ENCODE peak calls at places on chromosomes 2 and 18, in ten cellular contexts. F, C, S, H, E, A, Q, K, B and P are unnamed samples. For H3K9me3, the result is how much of the 10 kb centered on the place peaks cover.

GRCh38 chr2:162244559-162245031 is 1.4 kb upstream of the FAP start:
- DNase-seq in Q (no peak), A (no peak), H (no peak), B (peak), E (peak), F (peak), K (no peak), C (no peak), S (no peak), P (peak)

GRCh38 chr18:25279556-25279955 is 72.4 kb downstream of the ZNF521 start:
- DNase-seq in C (no peak), E (no peak), B (no peak), F (no peak), A (no peak), H (no peak), K (no peak), S (no peak), Q (no peak), P (no peak)

GRCh38 chr2:109348190-109348589 is 219.2 kb downstream of the SH3RF3 start:
- DNase-seq in A (no peak), S (no peak), F (no peak), E (no peak), B (no peak), Q (no peak), C (no peak), H (no peak), K (no peak), P (no peak)

GRCh38 chr2:96760986-96761832 is 507 bp downstream of the CNNM4 start:
- DNase-seq in S (no peak), H (no peak), Q (peak), E (peak), B (peak), A (no peak), K (no peak), F (peak), C (peak), P (peak)

GRCh38 chr2:26648516-26648915 is 7.3 kb upstream of the CIB4 start:
- DNase-seq in A (no peak), C (peak), H (no peak), K (no peak), E (no peak), S (no peak), Q (no peak), F (no peak), B (no peak), P (no peak)

GRCh38 chr2:237471457-237472186 is 15.4 kb upstream of the MLPH start:
- DNase-seq in K (no peak), C (no peak), A (peak), H (no peak), B (peak), E (no peak), F (peak), S (peak), Q (peak), P (no peak)

GRCh38 chr2:160043265-160043664 is 19.1 kb downstream of the PLA2R1 start:
- DNase-seq in F (no peak), K (no peak), Q (no peak), E (no peak), B (no peak), H (no peak), A (no peak), S (no peak), C (no peak), P (no peak)

GRCh38 chr2:101113441-101114267 is 37.5 kb downstream of the TBC1D8 start:
- DNase-seq in S (no peak), E (no peak), H (no peak), B (no peak), A (peak), F (no peak), Q (no peak), K (no peak), C (no peak), P (no peak)

GRCh38 chr2:105404736-105405135 is 5.9 kb upstream of the FHL2 start:
- DNase-seq in E (no peak), C (no peak), S (no peak), K (no peak), A (no peak), H (no peak), B (no peak), F (no peak), Q (no peak), P (no peak)

GRCh38 chr2:27320958-27321543 is 1.8 kb downstream of the MPV17 start:
- DNase-seq in C (no peak), A (peak), E (peak), F (peak), B (peak), S (no peak), H (no peak), Q (no peak), K (peak), P (peak)

GRCh38 chr2:40725040-40725439 is 273.1 kb upstream of the SLC8A1 start:
- DNase-seq in C (no peak), S (no peak), A (no peak), B (peak), K (no peak), F (peak), H (no peak), E (no peak), Q (no peak), P (no peak)

GRCh38 chr2:149221898-149222297 is 108.5 kb upstream of the LYPD6 start:
- DNase-seq in A (no peak), Q (no peak), E (no peak), B (no peak), S (no peak), F (no peak), K (no peak), C (no peak), H (no peak), P (no peak)

GRCh38 chr18:70454705-70455322 is 166.0 kb downstream of the SOCS6 start:
- DNase-seq in K (peak), E (no peak), F (no peak), C (no peak), B (no peak), Q (peak), A (peak), S (no peak), H (peak), P (no peak)

GRCh38 chr2:100018794-100019193 is 123.6 kb downstream of the AFF3 start:
- DNase-seq in H (no peak), Q (no peak), F (no peak), E (no peak), A (no peak), C (no peak), K (peak), S (no peak), B (no peak), P (no peak)

GRCh38 chr18:48844271-48844670 is 106.5 kb downstream of the SMAD7 start:
- DNase-seq in F (no peak), E (peak), C (peak), S (no peak), B (no peak), K (no peak), Q (no peak), A (no peak), H (no peak), P (peak)

GRCh38 chr2:212667751-212668316 is 129.2 kb upstream of the ERBB4 start:
- DNase-seq in S (no peak), Q (no peak), H (no peak), B (no peak), F (no peak), A (no peak), E (no peak), K (no peak), C (no peak), P (no peak)

GRCh38 chr2:105432749-105433148 is 33.9 kb upstream of the FHL2 start:
- DNase-seq in E (no peak), C (no peak), S (no peak), B (no peak), Q (no peak), H (no peak), A (no peak), F (no peak), K (no peak), P (no peak)

GRCh38 chr2:215652432-215652831 is 216.6 kb upstream of the FN1 start:
- DNase-seq in A (no peak), S (no peak), K (peak), H (no peak), B (peak), E (no peak), C (no peak), Q (no peak), F (no peak), P (no peak)

GRCh38 chr2:55056024-55056521 is 5.8 kb upstream of the RTN4 start:
- DNase-seq in Q (no peak), F (no peak), B (no peak), C (no peak), A (peak), S (no peak), E (no peak), H (no peak), K (no peak), P (no peak)

GRCh38 chr2:68238955-68239822 is 13.1 kb downstream of the PPP3R1 start:
- DNase-seq in H (no peak), A (no peak), K (no peak), F (no peak), B (no peak), E (no peak), S (no peak), C (no peak), Q (no peak), P (no peak)

GRCh38 chr2:8595428-8595805 is 86.4 kb upstream of the ID2 start:
- DNase-seq in F (no peak), E (no peak), K (no peak), S (no peak), Q (no peak), H (no peak), A (no peak), C (no peak), B (no peak), P (no peak)

GRCh38 chr2:113138428-113139322 is 11.3 kb downstream of the IL1RN start:
- DNase-seq in B (no peak), E (no peak), S (peak), A (peak), Q (peak), C (no peak), K (peak), F (no peak), H (peak), P (peak)

GRCh38 chr2:121777699-121778058 is 22.2 kb downstream of the TSN start:
- DNase-seq in F (no peak), C (no peak), A (no peak), E (no peak), Q (no peak), S (no peak), H (no peak), K (peak), B (no peak), P (no peak)

GRCh38 chr18:8397034-8397433 is 212.2 kb upstream of the RAB12 start:
- DNase-seq in K (no peak), A (no peak), H (no peak), S (no peak), B (no peak), F (no peak), Q (no peak), E (no peak), C (no peak), P (no peak)

GRCh38 chr18:26549486-26550435 is 1.4 kb upstream of the KCTD1 start:
- DNase-seq in C (peak), A (peak), K (no peak), H (no peak), F (peak), B (peak), S (no peak), E (peak), Q (no peak), P (peak)

GRCh38 chr2:134035605-134036370 is 218.1 kb upstream of the MGAT5 start:
- DNase-seq in F (no peak), A (no peak), H (no peak), K (no peak), C (no peak), Q (no peak), S (no peak), E (no peak), B (no peak), P (no peak)

GRCh38 chr2:169415233-169415748 is 53.0 kb upstream of the LRP2 start:
- DNase-seq in C (no peak), F (no peak), A (no peak), K (no peak), S (no peak), E (no peak), H (no peak), Q (no peak), B (no peak), P (no peak)

GRCh38 chr18:53799134-53799533 is 425.3 kb downstream of the MBD2 start:
- DNase-seq in E (no peak), K (no peak), H (no peak), S (no peak), B (no peak), C (no peak), F (no peak), A (no peak), Q (no peak), P (no peak)

GRCh38 chr2:106523980-106524665 is 37.0 kb downstream of the CD8B2 start:
- DNase-seq in E (no peak), H (no peak), F (no peak), S (no peak), Q (no peak), A (no peak), K (no peak), B (no peak), C (no peak), P (no peak)

GRCh38 chr2:28326873-28327495 is 65.7 kb upstream of the FOSL2 start:
- DNase-seq in Q (no peak), A (no peak), E (no peak), C (no peak), K (no peak), B (peak), H (no peak), S (no peak), F (no peak), P (no peak)

GRCh38 chr2:126850951-126851350 is 47.7 kb upstream of the TEX51 start:
- DNase-seq in E (no peak), F (no peak), K (no peak), S (no peak), H (no peak), C (no peak), A (no peak), Q (no peak), B (no peak), P (no peak)

GRCh38 chr2:129708221-129708967 is 271.1 kb upstream of the RAB6C start:
- DNase-seq in S (no peak), B (no peak), K (no peak), Q (no peak), F (no peak), H (no peak), C (no peak), A (no peak), E (no peak), P (no peak)

GRCh38 chr2:239599299-239599698 is 198.5 kb upstream of the HDAC4 start:
- DNase-seq in B (peak), K (no peak), A (no peak), F (no peak), S (no peak), E (peak), H (no peak), Q (no peak), C (peak), P (no peak)

GRCh38 chr2:64808092-64808491 is 154.4 kb upstream of the SERTAD2 start:
- DNase-seq in F (no peak), Q (no peak), C (no peak), B (no peak), A (no peak), S (no peak), E (no peak), K (no peak), H (no peak), P (no peak)

GRCh38 chr2:8049851-8050571 is 631.8 kb upstream of the ID2 start:
- DNase-seq in F (no peak), C (no peak), S (no peak), E (no peak), B (no peak), A (no peak), K (no peak), Q (no peak), H (no peak), P (no peak)

GRCh38 chr2:197286805-197287595 is 23.6 kb downstream of the ANKRD44 start:
- DNase-seq in Q (peak), H (peak), B (peak), E (peak), F (peak), C (no peak), S (peak), A (peak), K (peak), P (no peak)

GRCh38 chr2:215904101-215904500 is 109.2 kb downstream of the MREG start:
- DNase-seq in Q (no peak), F (no peak), A (no peak), B (no peak), K (no peak), E (no peak), S (no peak), H (no peak), C (no peak), P (no peak)

GRCh38 chr2:71943238-71944182 is 204.2 kb downstream of the CYP26B1 start:
- DNase-seq in A (no peak), K (no peak), H (no peak), F (peak), Q (no peak), S (peak), C (peak), B (no peak), E (no peak), P (no peak)

DNA sequence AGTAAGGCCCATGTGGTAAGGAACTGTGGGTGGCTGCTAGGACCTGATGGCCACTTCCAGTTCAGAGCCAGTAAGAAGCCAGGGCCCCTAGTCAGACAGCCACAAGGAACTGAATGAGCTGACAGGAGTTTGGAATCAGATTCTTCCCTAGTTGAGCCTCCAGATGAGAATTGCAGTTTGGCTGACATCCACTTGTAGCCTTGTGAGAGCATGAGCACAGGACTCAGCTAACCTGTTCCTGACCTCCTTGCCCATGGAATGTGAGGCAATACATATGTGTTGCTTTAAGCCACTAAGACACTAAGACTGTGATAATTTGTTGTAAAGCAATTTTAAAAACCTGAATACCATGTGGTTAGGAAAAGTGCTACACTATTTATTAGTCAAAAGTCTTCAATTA is 1.1 kb upstream of the WDR7 start:
- DNase-seq in S (no peak), B (no peak), K (no peak), E (no peak), A (no peak), C (no peak), Q (no peak), H (no peak), F (no peak), P (no peak)
- H3K4me3 ChIP-seq in S (no peak), B (no peak), K (no peak), E (no peak), A (no peak), C (no peak), Q (no peak), H (no peak), F (no peak), P (no peak)

DNA sequence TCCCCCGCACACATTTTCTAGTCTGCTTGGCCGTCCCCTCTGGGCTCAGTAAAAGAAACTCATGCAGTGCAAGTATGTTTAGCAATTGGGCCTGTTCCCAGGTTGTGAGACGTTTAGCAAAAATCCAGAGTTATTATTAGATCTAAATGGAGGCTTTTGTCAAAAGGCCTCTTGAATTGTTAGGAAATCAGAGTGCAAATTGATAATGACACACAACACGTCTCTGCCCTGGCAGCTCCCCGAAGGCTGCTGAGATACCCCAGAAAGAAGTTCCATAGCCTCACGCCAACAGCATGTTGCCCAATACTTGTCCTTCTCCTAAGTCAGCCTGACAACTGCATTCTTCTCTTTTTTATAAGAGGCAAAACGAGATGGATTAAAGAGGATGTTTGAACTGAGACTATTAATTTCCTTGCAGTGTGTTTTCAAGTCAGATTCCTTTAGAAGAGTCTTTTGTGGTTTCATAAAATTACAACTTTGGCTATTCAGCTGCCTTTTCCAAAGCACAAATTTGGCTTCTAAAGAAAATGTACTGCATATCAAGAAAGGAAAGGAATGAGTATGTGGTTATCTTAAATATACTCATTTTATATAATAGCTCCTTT is 202.2 kb downstream of the TRIB2 start:
- DNase-seq in K (peak), S (no peak), B (peak), C (no peak), E (peak), H (no peak), A (no peak), F (peak), Q (no peak), P (no peak)
- H3K27ac ChIP-seq in K (peak), S (no peak), B (peak), C (peak), E (peak), H (no peak), A (no peak), F (peak), Q (no peak), P (peak)

DNA sequence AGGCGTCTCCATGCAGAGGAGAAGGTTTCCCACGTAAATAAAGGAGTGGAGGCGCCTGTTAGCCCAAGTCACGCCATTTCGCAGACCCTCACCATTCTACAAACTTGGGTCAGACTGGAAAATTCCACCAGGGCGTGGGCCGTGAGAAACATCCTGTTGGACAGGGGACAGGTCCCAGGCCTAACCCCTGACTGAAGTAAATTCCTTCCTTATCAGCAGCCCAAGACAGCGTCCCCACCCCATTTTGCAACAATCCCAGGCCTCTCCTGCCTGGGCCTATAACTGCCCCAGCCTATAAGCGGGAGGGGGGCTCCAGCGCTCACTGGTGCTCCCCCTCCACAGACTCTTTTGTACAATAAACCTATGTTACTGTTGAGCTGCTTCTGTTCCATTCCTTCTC is 57.3 kb upstream of the CBLN2 start:
- DNase-seq in A (no peak), H (no peak), C (no peak), S (no peak), B (no peak), F (no peak), Q (no peak), E (no peak), K (no peak), P (no peak)
- H3K9me3 ChIP-seq in A (under half), H (under half), C (under half), S (under half), B (under half), F (under half), Q (under half), E (under half), K (under half), P (under half)

DNA sequence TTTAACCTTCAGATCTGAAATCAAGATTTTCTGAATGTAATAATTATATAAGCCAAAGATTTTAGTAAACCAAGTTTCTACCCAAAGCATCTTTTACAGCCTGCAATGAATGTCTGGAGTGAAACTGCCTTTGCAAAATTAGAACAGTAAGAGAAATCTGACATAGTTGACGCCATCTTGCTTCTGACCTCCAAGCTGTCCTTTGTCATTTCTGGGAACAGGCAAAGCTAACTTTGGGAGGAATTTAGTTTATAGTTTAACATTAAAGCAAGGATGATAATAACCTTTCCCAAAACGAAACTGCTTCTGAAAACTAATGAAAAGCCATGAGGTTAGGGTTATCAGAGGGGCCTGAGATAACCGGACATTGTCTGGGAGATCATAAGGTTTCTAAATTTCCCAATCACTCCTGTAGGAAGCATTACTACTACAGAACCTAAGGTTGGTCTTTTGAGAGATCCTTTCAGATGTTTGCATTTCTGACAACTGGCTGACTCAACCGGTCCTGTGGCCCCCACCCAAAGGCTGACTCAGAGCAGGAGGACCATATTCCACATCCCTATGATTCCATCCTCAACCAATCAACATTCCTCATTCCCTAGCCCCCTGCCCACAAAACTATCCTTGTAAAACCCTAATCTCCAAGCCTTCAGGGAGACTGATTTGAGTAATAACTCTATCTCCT is 124.5 kb downstream of the TMEM131 start:
- DNase-seq in B (no peak), H (no peak), Q (no peak), A (no peak), F (no peak), K (peak), E (no peak), S (no peak), C (no peak), P (no peak)
- H3K4me3 ChIP-seq in B (no peak), H (no peak), Q (no peak), A (no peak), F (no peak), K (no peak), E (no peak), S (no peak), C (no peak), P (no peak)